ENCODE peak calls at places on chromosomes 4 and X, in five cellular contexts. H, G, J, O and B are unnamed samples.

GRCh38 chrX:51860679-51861078 is 32.7 kb upstream of the MAGED1 start:
- DNase-seq in J (no peak), G (no peak), O (no peak), H (no peak), B (no peak)

GRCh38 chr4:135927651-135928050 is 1604.6 kb downstream of the PCDH18 start:
- DNase-seq in O (no peak), H (no peak), G (no peak), J (no peak), B (no peak)

GRCh38 chrX:147498796-147499195 is 412.9 kb upstream of the FMR1 start:
- DNase-seq in H (no peak), J (no peak), G (no peak), O (no peak), B (no peak)

GRCh38 chr4:83207497-83208105 is 77.0 kb downstream of the COQ2 start:
- DNase-seq in O (no peak), G (no peak), J (no peak), H (no peak), B (no peak)

GRCh38 chr4:145195167-145195952 is 15.0 kb upstream of the OTUD4 start:
- DNase-seq in H (no peak), J (no peak), G (no peak), O (no peak), B (no peak)

GRCh38 chr4:182145360-182145905 is 97.8 kb upstream of the TENM3 start:
- DNase-seq in H (no peak), G (no peak), J (no peak), O (no peak), B (no peak)

GRCh38 chr4:149997881-149998421 is 80.3 kb upstream of the DCLK2 start:
- DNase-seq in H (no peak), O (no peak), G (no peak), J (no peak), B (no peak)

GRCh38 chrX:151015684-151016083 is 32.5 kb downstream of the HMGB3 start:
- DNase-seq in O (no peak), J (no peak), G (no peak), H (no peak), B (no peak)

GRCh38 chr4:71186566-71187398 is 152.0 kb upstream of the SLC4A4 start:
- DNase-seq in O (peak; percentile 15), H (peak; percentile 63), G (no peak), J (peak; percentile 86), B (no peak)

GRCh38 chrX:20433376-20433775 is 166.7 kb upstream of the RPS6KA3 start:
- DNase-seq in G (no peak), H (no peak), J (no peak), O (no peak), B (no peak)

GRCh38 chr4:4792516-4792915 is 66.9 kb upstream of the MSX1 start:
- DNase-seq in H (no peak), O (no peak), G (no peak), J (no peak), B (no peak)

GRCh38 chr4:186105721-186106335 is 1.3 kb downstream of the FAM149A start:
- DNase-seq in G (no peak), H (no peak), O (no peak), J (no peak), B (no peak)

GRCh38 chr4:142376204-142376603 is 469.9 kb downstream of the INPP4B start:
- DNase-seq in O (no peak), J (no peak), H (no peak), G (no peak), B (no peak)
- H3K4me1 ChIP-seq in O (peaks cover 5% of the 10 kb centered on the region), J (peaks cover 53% of the 10 kb centered on the region), H (peaks cover 80% of the 10 kb centered on the region), G (peaks cover 26% of the 10 kb centered on the region), B (peaks cover 3% of the 10 kb centered on the region)

DNA sequence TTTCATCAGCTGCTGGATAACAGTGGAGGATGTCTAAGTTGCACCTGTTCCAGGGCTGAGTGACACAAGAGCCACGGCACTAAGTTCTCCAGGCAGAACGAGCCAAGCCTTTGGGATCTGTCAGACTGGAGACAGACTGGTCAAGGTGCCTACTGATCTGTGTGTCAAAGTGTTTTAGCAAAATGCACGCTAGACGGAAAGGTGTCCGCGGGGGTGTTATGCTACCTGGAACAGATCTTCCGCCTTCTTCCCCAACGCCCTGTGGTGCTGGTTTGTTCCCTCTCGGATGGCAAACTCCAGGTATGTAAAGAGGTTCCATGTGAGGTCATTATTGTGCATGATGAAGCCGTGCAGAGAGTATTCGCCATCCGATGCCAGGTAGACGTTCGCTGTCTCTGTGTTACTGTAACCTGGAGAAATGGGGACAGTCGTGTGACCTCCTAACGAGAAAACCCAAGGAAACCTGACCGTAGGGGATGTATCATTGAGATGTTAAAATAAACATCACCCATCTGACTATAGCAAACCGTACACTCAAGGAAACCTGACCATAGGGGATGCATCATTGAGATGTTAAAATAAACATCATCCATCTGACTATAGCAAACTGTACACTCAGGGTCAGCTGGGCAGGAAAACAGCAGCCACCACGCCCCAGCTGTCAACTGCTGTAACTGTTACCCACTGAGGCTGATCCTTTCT is 29.7 kb upstream of the SLC25A6 start:
- DNase-seq in G (no peak), J (peak; percentile 38), O (no peak), H (no peak), B (no peak)
- H3K9me3 ChIP-seq in G (peaks cover 6% of the 10 kb centered on the region), J (no peaks in the 10 kb centered on the region), O (no peaks in the 10 kb centered on the region), H (peaks cover 25% of the 10 kb centered on the region), B (peaks cover 36% of the 10 kb centered on the region)

DNA sequence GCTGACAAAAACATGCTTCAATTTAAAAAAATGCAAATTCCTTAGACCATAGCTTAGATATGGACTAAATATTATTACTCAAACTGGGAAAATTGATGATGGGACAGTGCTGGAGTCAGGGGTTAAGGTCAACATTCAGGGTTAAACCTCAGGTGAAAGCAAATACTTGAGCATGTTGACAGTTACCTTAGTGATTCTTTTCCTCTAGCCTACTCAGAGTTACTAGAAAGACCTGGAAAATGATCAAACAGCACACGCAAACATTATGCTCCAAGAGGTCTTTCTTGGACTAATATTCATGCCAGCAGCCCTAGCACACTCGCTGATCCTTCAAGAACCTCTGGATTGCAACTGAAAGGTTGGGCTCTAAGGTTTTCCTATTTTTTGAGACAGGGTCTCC is 10.8 kb downstream of the IGFBP7 start:
- DNase-seq in H (no peak), G (no peak), O (no peak), J (no peak), B (no peak)
- H3K4me1 ChIP-seq in H (peaks cover 100% of the 10 kb centered on the region), G (peaks cover 76% of the 10 kb centered on the region), O (peaks cover 37% of the 10 kb centered on the region), J (peaks cover 100% of the 10 kb centered on the region), B (peaks cover 13% of the 10 kb centered on the region)

GRCh38 chrX:154998204-154998880 is 24.2 kb downstream of the F8 start:
- DNase-seq in O (no peak), J (no peak), H (no peak), G (no peak), B (no peak)

GRCh38 chrX:155005190-155005589 is 17.3 kb downstream of the F8 start:
- DNase-seq in J (no peak), H (no peak), O (no peak), G (no peak), B (no peak)

GRCh38 chrX:155000841-155001240 is 21.7 kb downstream of the F8 start:
- DNase-seq in H (no peak), J (no peak), G (no peak), O (no peak), B (no peak)

DNA sequence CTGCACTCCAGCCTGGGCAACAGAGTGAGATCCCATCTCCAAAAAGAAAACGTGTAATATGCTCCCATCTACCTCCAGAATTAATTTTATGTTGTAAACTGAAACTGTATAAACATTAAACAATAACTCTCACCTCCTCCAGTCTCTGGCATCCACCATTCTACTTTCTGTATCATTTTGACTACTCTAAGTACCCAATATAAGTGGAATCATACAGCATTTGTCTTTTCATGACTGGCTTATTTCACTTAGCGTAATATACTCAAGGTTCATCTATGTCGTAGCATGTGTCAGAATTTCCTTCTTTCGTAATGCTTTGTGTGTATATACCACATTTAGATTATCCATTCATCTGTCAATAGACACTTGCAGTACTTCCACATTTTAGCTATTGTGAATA is 20.6 kb downstream of the F8 start:
- DNase-seq in H (no peak), G (no peak), O (no peak), J (no peak), B (no peak)
- H3K9me3 ChIP-seq in H (no peaks in the 10 kb centered on the region), G (no peaks in the 10 kb centered on the region), O (no peaks in the 10 kb centered on the region), J (no peaks in the 10 kb centered on the region), B (no peaks in the 10 kb centered on the region)

GRCh38 chrX:47200385-47201150 is 6.9 kb downstream of the UBA1 start:
- DNase-seq in J (no peak), G (no peak), H (peak; percentile 22), O (peak; percentile 31), B (no peak)

GRCh38 chrX:47198026-47198686 is 4.5 kb downstream of the UBA1 start:
- DNase-seq in O (no peak), G (no peak), H (no peak), J (no peak), B (no peak)

GRCh38 chrX:47197526-47197925 is 3.9 kb downstream of the UBA1 start:
- DNase-seq in J (no peak), H (no peak), O (no peak), G (no peak), B (no peak)

GRCh38 chrX:47199286-47199685 is 5.7 kb downstream of the UBA1 start:
- DNase-seq in G (no peak), H (no peak), O (no peak), J (no peak), B (no peak)

GRCh38 chrX:47198687-47199080 is 5.1 kb downstream of the UBA1 start:
- DNase-seq in O (no peak), H (no peak), J (no peak), G (no peak), B (no peak)
- H3K4me1 ChIP-seq in O (peaks cover 10% of the 10 kb centered on the region), H (peaks cover 49% of the 10 kb centered on the region), J (peaks cover 38% of the 10 kb centered on the region), G (peaks cover 21% of the 10 kb centered on the region), B (peaks cover 19% of the 10 kb centered on the region)

GRCh38 chr4:242121-242848 is 63.0 kb downstream of the ZNF732 start:
- DNase-seq in G (no peak), J (peak; percentile 74), O (no peak), H (peak; percentile 46), B (no peak)
- H3K9me3 ChIP-seq in G (peaks cover 9% of the 10 kb centered on the region), J (no peaks in the 10 kb centered on the region), O (no peaks in the 10 kb centered on the region), H (peaks cover 24% of the 10 kb centered on the region), B (peaks cover 8% of the 10 kb centered on the region)